ENCODE peak calls at places on chromosomes 3 and 15, in eight cellular contexts. S, N, U, Z, V, B, G and T are unnamed samples.

GRCh38 chr3:41522620-41523019 is 323.3 kb downstream of the CTNNB1 start:
- DNase-seq in S (no peak), N (no peak), U (peak), Z (no peak), V (no peak), B (no peak), G (no peak), T (peak)

GRCh38 chr3:169534439-169534838 is 129.1 kb downstream of the MECOM start:
- DNase-seq in S (no peak), N (no peak), U (no peak), Z (no peak), V (no peak), B (no peak), G (no peak), T (no peak)

GRCh38 chr3:28901029-28901428 is 379.8 kb upstream of the RBMS3 start:
- DNase-seq in S (no peak), N (peak), U (no peak), Z (no peak), V (no peak), B (no peak), G (no peak), T (no peak)

GRCh38 chr15:64635486-64635815 is 139.9 kb downstream of the RBPMS2 start:
- DNase-seq in S (no peak), N (peak), U (no peak), Z (no peak), V (no peak), B (peak), G (no peak), T (peak)

GRCh38 chr3:10941972-10942371 is 50.6 kb upstream of the SLC6A1 start:
- DNase-seq in S (no peak), N (peak), U (no peak), Z (no peak), V (no peak), B (no peak), G (peak), T (no peak)

GRCh38 chr3:141530133-141530768 is 43.4 kb downstream of the RASA2 start:
- DNase-seq in S (peak), N (peak), U (no peak), Z (no peak), V (peak), B (peak), G (no peak), T (no peak)

GRCh38 chr15:78368671-78369070 is 28.5 kb downstream of the CRABP1 start:
- DNase-seq in S (no peak), N (no peak), U (no peak), Z (no peak), V (no peak), B (no peak), G (peak), T (no peak)

GRCh38 chr3:196631655-196632032 is 7.8 kb upstream of the NRROS start:
- DNase-seq in S (no peak), N (no peak), U (no peak), Z (no peak), V (no peak), B (no peak), G (no peak), T (no peak)

GRCh38 chr3:194880940-194881925 is 195.6 kb downstream of the FAM43A start:
- DNase-seq in S (no peak), N (no peak), U (no peak), Z (peak), V (no peak), B (no peak), G (no peak), T (no peak)

GRCh38 chr15:39777497-39777896 is 5.1 kb downstream of the FSIP1 start:
- DNase-seq in S (no peak), N (no peak), U (no peak), Z (no peak), V (no peak), B (peak), G (no peak), T (no peak)

GRCh38 chr15:98755138-98755537 is 106.8 kb downstream of the IGF1R start:
- DNase-seq in S (peak), N (peak), U (no peak), Z (no peak), V (no peak), B (peak), G (no peak), T (no peak)

GRCh38 chr3:69276884-69277283 is 109.0 kb downstream of the FRMD4B start:
- DNase-seq in S (no peak), N (no peak), U (no peak), Z (no peak), V (no peak), B (no peak), G (no peak), T (no peak)

GRCh38 chr3:29481249-29481648 is 200.4 kb downstream of the RBMS3 start:
- DNase-seq in S (no peak), N (no peak), U (no peak), Z (no peak), V (no peak), B (no peak), G (no peak), T (no peak)